ENCODE peak calls at places on chromosomes 7 and 10, in six cellular contexts. One of them, this sample, is unnamed. For H3K4me1, the result is how much of the 10 kb centered on the place peaks cover.

GRCh38 chr7:910441-910861 is 34.1 kb downstream of the GET4 start:
- ATAC-seq in heart left ventricle: no peak
- ATAC-seq in body of pancreas: no peak
- ATAC-seq in HCT116: no peak
- ATAC-seq in right lobe of liver: no peak
- ATAC-seq in gastrocnemius medialis: no peak
- ATAC-seq in this sample: no peak

GRCh38 chr7:53600296-53600695 is 564.9 kb downstream of the POM121L12 start:
- ATAC-seq in body of pancreas: no peak
- ATAC-seq in HCT116: no peak
- ATAC-seq in gastrocnemius medialis: no peak
- ATAC-seq in right lobe of liver: no peak
- ATAC-seq in heart left ventricle: no peak
- ATAC-seq in this sample: no peak

GRCh38 chr7:152675761-152676636 is at the start of gene XRCC2:
- ATAC-seq in body of pancreas: peak
- ATAC-seq in gastrocnemius medialis: peak
- ATAC-seq in heart left ventricle: peak
- ATAC-seq in HCT116: peak
- ATAC-seq in right lobe of liver: peak
- ATAC-seq in this sample: peak

GRCh38 chr7:5679741-5680473 is 101.6 kb downstream of the RNF216 start:
- ATAC-seq in gastrocnemius medialis: no peak
- ATAC-seq in HCT116: no peak
- ATAC-seq in heart left ventricle: peak
- ATAC-seq in body of pancreas: peak
- ATAC-seq in right lobe of liver: peak
- ATAC-seq in this sample: peak

GRCh38 chr10:86392723-86393094 is 26.1 kb upstream of the GRID1 start:
- ATAC-seq in gastrocnemius medialis: no peak
- ATAC-seq in HCT116: no peak
- ATAC-seq in heart left ventricle: no peak
- ATAC-seq in right lobe of liver: no peak
- ATAC-seq in body of pancreas: no peak
- ATAC-seq in this sample: no peak

GRCh38 chr7:68249611-68250010 is 1253.0 kb downstream of the TYW1 start:
- ATAC-seq in body of pancreas: no peak
- ATAC-seq in gastrocnemius medialis: no peak
- ATAC-seq in HCT116: no peak
- ATAC-seq in right lobe of liver: no peak
- ATAC-seq in heart left ventricle: no peak
- ATAC-seq in this sample: no peak

GRCh38 chr10:43250925-43251663 is 15.8 kb downstream of the RASGEF1A start:
- ATAC-seq in right lobe of liver: no peak
- ATAC-seq in HCT116: no peak
- ATAC-seq in gastrocnemius medialis: no peak
- ATAC-seq in heart left ventricle: no peak
- ATAC-seq in body of pancreas: no peak
- ATAC-seq in this sample: no peak

GRCh38 chr7:145224775-145225174 is 388.9 kb upstream of the TPK1 start:
- ATAC-seq in body of pancreas: no peak
- ATAC-seq in heart left ventricle: no peak
- ATAC-seq in gastrocnemius medialis: no peak
- ATAC-seq in HCT116: no peak
- ATAC-seq in right lobe of liver: no peak
- ATAC-seq in this sample: no peak

GRCh38 chr10:97025613-97026242 is 160.0 kb downstream of the SLIT1 start:
- ATAC-seq in right lobe of liver: peak
- ATAC-seq in gastrocnemius medialis: peak
- ATAC-seq in HCT116: peak
- ATAC-seq in heart left ventricle: no peak
- ATAC-seq in body of pancreas: peak
- ATAC-seq in this sample: peak

GRCh38 chr10:63171255-63171654 is 38.1 kb downstream of the NRBF2 start:
- ATAC-seq in body of pancreas: no peak
- ATAC-seq in heart left ventricle: no peak
- ATAC-seq in HCT116: no peak
- ATAC-seq in gastrocnemius medialis: no peak
- ATAC-seq in right lobe of liver: no peak
- ATAC-seq in this sample: no peak

GRCh38 chr7:1054438-1055083 is 10.2 kb downstream of the GPR146 start:
- ATAC-seq in body of pancreas: no peak
- ATAC-seq in gastrocnemius medialis: no peak
- ATAC-seq in heart left ventricle: no peak
- ATAC-seq in HCT116: no peak
- ATAC-seq in right lobe of liver: no peak
- ATAC-seq in this sample: peak

GRCh38 chr10:88291289-88292184 is 291.6 kb downstream of the RNLS start:
- ATAC-seq in gastrocnemius medialis: no peak
- ATAC-seq in HCT116: no peak
- ATAC-seq in right lobe of liver: no peak
- ATAC-seq in body of pancreas: peak
- ATAC-seq in heart left ventricle: no peak
- ATAC-seq in this sample: no peak

GRCh38 chr10:112215342-112215774 is 31.8 kb upstream of the GPAM start:
- ATAC-seq in HCT116: no peak
- ATAC-seq in heart left ventricle: no peak
- ATAC-seq in gastrocnemius medialis: no peak
- ATAC-seq in body of pancreas: peak
- ATAC-seq in right lobe of liver: peak
- ATAC-seq in this sample: no peak

GRCh38 chr10:113410618-113411017 is 142.2 kb upstream of the HABP2 start:
- ATAC-seq in heart left ventricle: no peak
- ATAC-seq in HCT116: no peak
- ATAC-seq in right lobe of liver: no peak
- ATAC-seq in gastrocnemius medialis: no peak
- ATAC-seq in body of pancreas: no peak
- ATAC-seq in this sample: no peak

GRCh38 chr10:121788115-121788514 is 139.7 kb downstream of the ATE1 start:
- ATAC-seq in HCT116: no peak
- ATAC-seq in right lobe of liver: peak
- ATAC-seq in heart left ventricle: no peak
- ATAC-seq in body of pancreas: no peak
- ATAC-seq in gastrocnemius medialis: no peak
- ATAC-seq in this sample: no peak

GRCh38 chr7:43479543-43479942 is 103.4 kb upstream of the STK17A start:
- ATAC-seq in HCT116: no peak
- ATAC-seq in gastrocnemius medialis: no peak
- ATAC-seq in right lobe of liver: no peak
- ATAC-seq in body of pancreas: no peak
- ATAC-seq in heart left ventricle: no peak
- ATAC-seq in this sample: no peak

GRCh38 chr7:22129819-22130580 is 184.3 kb upstream of the CDCA7L start:
- ATAC-seq in heart left ventricle: no peak
- ATAC-seq in body of pancreas: no peak
- ATAC-seq in gastrocnemius medialis: no peak
- ATAC-seq in HCT116: no peak
- ATAC-seq in right lobe of liver: no peak
- ATAC-seq in this sample: no peak

GRCh38 chr7:151342102-151342646 is 562 bp downstream of the NUB1 start:
- ATAC-seq in right lobe of liver: peak
- ATAC-seq in body of pancreas: no peak
- ATAC-seq in heart left ventricle: no peak
- ATAC-seq in gastrocnemius medialis: no peak
- ATAC-seq in HCT116: no peak
- ATAC-seq in this sample: no peak

GRCh38 chr10:33899578-33900531 is 565.4 kb upstream of the NRP1 start:
- ATAC-seq in right lobe of liver: peak
- ATAC-seq in heart left ventricle: no peak
- ATAC-seq in body of pancreas: no peak
- ATAC-seq in HCT116: no peak
- ATAC-seq in gastrocnemius medialis: peak
- ATAC-seq in this sample: peak

GRCh38 chr7:16301251-16301650 is 120.1 kb downstream of the CRPPA start:
- ATAC-seq in body of pancreas: no peak
- ATAC-seq in heart left ventricle: no peak
- ATAC-seq in HCT116: no peak
- ATAC-seq in gastrocnemius medialis: no peak
- ATAC-seq in right lobe of liver: no peak
- ATAC-seq in this sample: no peak

GRCh38 chr10:34723746-34724145 is 91.3 kb downstream of the PARD3 start:
- ATAC-seq in right lobe of liver: peak
- ATAC-seq in HCT116: peak
- ATAC-seq in heart left ventricle: no peak
- ATAC-seq in body of pancreas: peak
- ATAC-seq in gastrocnemius medialis: peak
- ATAC-seq in this sample: peak

GRCh38 chr10:16545126-16545736 is 23.6 kb upstream of the C1QL3 start:
- ATAC-seq in HCT116: peak
- ATAC-seq in gastrocnemius medialis: no peak
- ATAC-seq in body of pancreas: no peak
- ATAC-seq in right lobe of liver: peak
- ATAC-seq in heart left ventricle: no peak
- ATAC-seq in this sample: no peak

GRCh38 chr10:124728830-124729661 is 15.1 kb downstream of the FAM53B start:
- ATAC-seq in HCT116: no peak
- ATAC-seq in heart left ventricle: peak
- ATAC-seq in gastrocnemius medialis: no peak
- ATAC-seq in body of pancreas: no peak
- ATAC-seq in right lobe of liver: peak
- ATAC-seq in this sample: peak

GRCh38 chr7:131570401-131570800 is 14.0 kb upstream of the PODXL start:
- ATAC-seq in HCT116: no peak
- ATAC-seq in gastrocnemius medialis: no peak
- ATAC-seq in right lobe of liver: no peak
- ATAC-seq in heart left ventricle: no peak
- ATAC-seq in body of pancreas: no peak
- ATAC-seq in this sample: no peak

GRCh38 chr7:100563809-100564400 is 9.8 kb downstream of the SAP25 start:
- ATAC-seq in body of pancreas: peak
- ATAC-seq in HCT116: peak
- ATAC-seq in gastrocnemius medialis: peak
- ATAC-seq in heart left ventricle: peak
- ATAC-seq in right lobe of liver: peak
- ATAC-seq in this sample: peak

GRCh38 chr7:69814421-69814962 is 216.2 kb downstream of the AUTS2 start:
- ATAC-seq in heart left ventricle: peak
- ATAC-seq in body of pancreas: no peak
- ATAC-seq in HCT116: no peak
- ATAC-seq in right lobe of liver: no peak
- ATAC-seq in gastrocnemius medialis: no peak
- ATAC-seq in this sample: peak

GRCh38 chr10:11831520-11831951 is 8.4 kb downstream of the PROSER2 start:
- ATAC-seq in right lobe of liver: peak
- ATAC-seq in gastrocnemius medialis: no peak
- ATAC-seq in body of pancreas: peak
- ATAC-seq in heart left ventricle: no peak
- ATAC-seq in HCT116: no peak
- ATAC-seq in this sample: no peak

GRCh38 chr7:4788627-4789189 is 13.3 kb downstream of the AP5Z1 start:
- ATAC-seq in HCT116: no peak
- ATAC-seq in gastrocnemius medialis: no peak
- ATAC-seq in right lobe of liver: no peak
- ATAC-seq in body of pancreas: no peak
- ATAC-seq in heart left ventricle: no peak
- ATAC-seq in this sample: no peak

GRCh38 chr10:100755821-100756220 is 10.4 kb downstream of the PAX2 start:
- ATAC-seq in body of pancreas: no peak
- ATAC-seq in right lobe of liver: no peak
- ATAC-seq in HCT116: no peak
- ATAC-seq in heart left ventricle: no peak
- ATAC-seq in gastrocnemius medialis: no peak
- ATAC-seq in this sample: no peak

GRCh38 chr7:55569797-55570196 is 2.5 kb downstream of the VOPP1 start:
- ATAC-seq in heart left ventricle: no peak
- ATAC-seq in HCT116: no peak
- ATAC-seq in right lobe of liver: no peak
- ATAC-seq in gastrocnemius medialis: no peak
- ATAC-seq in body of pancreas: no peak
- ATAC-seq in this sample: no peak

GRCh38 chr7:55570218-55570873 is 2.0 kb downstream of the VOPP1 start:
- ATAC-seq in body of pancreas: no peak
- ATAC-seq in heart left ventricle: no peak
- ATAC-seq in HCT116: no peak
- ATAC-seq in gastrocnemius medialis: no peak
- ATAC-seq in right lobe of liver: no peak
- ATAC-seq in this sample: no peak

GRCh38 chr7:55572378-55573233 is at the start of gene VOPP1:
- ATAC-seq in right lobe of liver: peak
- ATAC-seq in heart left ventricle: peak
- ATAC-seq in HCT116: peak
- ATAC-seq in body of pancreas: peak
- ATAC-seq in gastrocnemius medialis: peak
- ATAC-seq in this sample: peak

GRCh38 chr7:55571534-55572377 is 546 bp downstream of the VOPP1 start:
- ATAC-seq in gastrocnemius medialis: peak
- ATAC-seq in heart left ventricle: no peak
- ATAC-seq in HCT116: peak
- ATAC-seq in body of pancreas: peak
- ATAC-seq in right lobe of liver: peak
- ATAC-seq in this sample: peak

DNA sequence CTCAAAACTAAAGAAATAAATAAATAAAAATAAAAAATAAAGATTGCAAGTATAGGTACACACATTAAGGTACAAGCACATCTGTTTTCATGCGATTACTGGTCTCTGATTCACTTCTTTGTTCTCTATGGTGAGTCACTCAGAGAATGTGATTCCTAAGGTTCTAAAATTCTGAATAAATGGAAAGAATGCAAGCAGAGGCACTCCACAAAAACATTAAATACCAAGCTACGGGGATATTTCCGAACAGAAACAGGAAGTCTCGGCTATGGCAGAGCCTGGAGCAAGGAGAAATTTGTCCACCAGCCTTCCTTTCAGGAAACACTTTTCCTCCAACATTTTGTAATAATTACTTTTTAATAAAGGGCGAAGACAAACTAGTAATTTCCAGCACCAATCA is 1.4 kb downstream of the VOPP1 start:
- ATAC-seq in HCT116: no peak
- ATAC-seq in body of pancreas: no peak
- ATAC-seq in heart left ventricle: no peak
- ATAC-seq in gastrocnemius medialis: no peak
- ATAC-seq in right lobe of liver: no peak
- ATAC-seq in this sample: no peak
- H3K4me1 ChIP-seq in HCT116: under half
- H3K4me1 ChIP-seq in body of pancreas: under half
- H3K4me1 ChIP-seq in heart left ventricle: half or more
- H3K4me1 ChIP-seq in gastrocnemius medialis: half or more
- H3K4me1 ChIP-seq in right lobe of liver: under half
- H3K4me1 ChIP-seq in this sample: under half

GRCh38 chr7:87876040-87876758 is at the start of the genes DBF4 and SLC25A40:
- ATAC-seq in body of pancreas: peak
- ATAC-seq in right lobe of liver: peak
- ATAC-seq in heart left ventricle: peak
- ATAC-seq in HCT116: peak
- ATAC-seq in gastrocnemius medialis: peak
- ATAC-seq in this sample: peak
- TF ChIP-seq POLR2A in body of pancreas: peak
- TF ChIP-seq POLR2A in right lobe of liver: peak
- TF ChIP-seq POLR2A in heart left ventricle: peak
- TF ChIP-seq POLR2A in HCT116: peak
- TF ChIP-seq POLR2A in gastrocnemius medialis: peak
- TF ChIP-seq POLR2A in this sample: peak

GRCh38 chr10:120424198-120424464 is 32.9 kb upstream of the PLPP4 start:
- ATAC-seq in right lobe of liver: no peak
- ATAC-seq in body of pancreas: no peak
- ATAC-seq in heart left ventricle: no peak
- ATAC-seq in gastrocnemius medialis: no peak
- ATAC-seq in HCT116: no peak
- ATAC-seq in this sample: no peak
- H3K27ac ChIP-seq in right lobe of liver: no peak
- H3K27ac ChIP-seq in body of pancreas: no peak
- H3K27ac ChIP-seq in heart left ventricle: no peak
- H3K27ac ChIP-seq in gastrocnemius medialis: no peak
- H3K27ac ChIP-seq in HCT116: no peak
- H3K27ac ChIP-seq in this sample: no peak

GRCh38 chr7:28036748-28037147 is 143.8 kb downstream of the JAZF1 start:
- ATAC-seq in gastrocnemius medialis: no peak
- ATAC-seq in heart left ventricle: no peak
- ATAC-seq in body of pancreas: no peak
- ATAC-seq in right lobe of liver: peak
- ATAC-seq in HCT116: peak
- ATAC-seq in this sample: peak
- H3K4me1 ChIP-seq in gastrocnemius medialis: under half
- H3K4me1 ChIP-seq in heart left ventricle: under half
- H3K4me1 ChIP-seq in body of pancreas: under half
- H3K4me1 ChIP-seq in right lobe of liver: under half
- H3K4me1 ChIP-seq in HCT116: half or more
- H3K4me1 ChIP-seq in this sample: half or more